ENCODE peak calls at places on chromosome 21, in nine cellular contexts. D is NCI-H2171; S is iPS-NIHi11; K is GM04503; W is OCI-LY7; P is amygdala; A is head of caudate nucleus; M is stimulated activated CD8-positive, alpha-beta memory T cell treated with anti-CD3 and anti-CD28 coated beads, Interleukin-4, amount 100 ng/mL, for 1 hour; V is heart right ventricle. E is an unnamed sample.

GRCh38 chr21:36552458-36552800 is 72.5 kb upstream of the CLDN14 start:
- DNase-seq in D (no peak), S (no peak), K (no peak), W (no peak), P (no peak), A (no peak), M (no peak), V (no peak), E (no peak)

GRCh38 chr21:15837603-15838002 is 107.8 kb downstream of the USP25 start:
- DNase-seq in D (no peak), S (no peak), K (no peak), W (no peak), P (no peak), A (no peak), M (no peak), V (no peak), E (no peak)

GRCh38 chr21:38775733-38776132 is 30.0 kb upstream of the ETS2 start:
- DNase-seq in D (no peak), S (no peak), K (no peak), W (no peak), P (no peak), A (no peak), M (no peak), V (no peak), E (no peak)

GRCh38 chr21:42618713-42619112 is 34.7 kb upstream of the PDE9A start:
- DNase-seq in D (no peak), S (no peak), K (no peak), W (peak), P (no peak), A (no peak), M (no peak), V (no peak), E (no peak)

GRCh38 chr21:29145354-29145782 is 14.9 kb downstream of the MAP3K7CL start:
- DNase-seq in D (peak), S (no peak), K (peak), W (no peak), P (no peak), A (no peak), M (no peak), V (no peak), E (no peak)

GRCh38 chr21:33266784-33267135 is 593 bp downstream of the IL10RB start:
- DNase-seq in D (no peak), S (no peak), K (no peak), W (peak), P (no peak), A (peak), M (no peak), V (no peak), E (no peak)

GRCh38 chr21:45889961-45890360 is 91.6 kb upstream of the COL6A1 start:
- DNase-seq in D (no peak), S (no peak), K (no peak), W (no peak), P (no peak), A (no peak), M (no peak), V (no peak), E (no peak)

GRCh38 chr21:38790038-38790437 is 15.7 kb upstream of the ETS2 start:
- DNase-seq in D (no peak), S (no peak), K (no peak), W (no peak), P (no peak), A (no peak), M (no peak), V (no peak), E (no peak)

GRCh38 chr21:36747815-36748381 is 49.0 kb downstream of the SIM2 start:
- DNase-seq in D (peak), S (peak), K (no peak), W (no peak), P (peak), A (peak), M (no peak), V (peak), E (peak)

GRCh38 chr21:37564341-37564923 is 197.9 kb downstream of the DYRK1A start:
- DNase-seq in D (peak), S (peak), K (peak), W (no peak), P (peak), A (peak), M (peak), V (peak), E (peak)

GRCh38 chr21:33230518-33231324 is 983 bp downstream of the IFNAR2 start:
- DNase-seq in D (peak), S (peak), K (peak), W (peak), P (peak), A (peak), M (no peak), V (peak), E (peak)

GRCh38 chr21:39938086-39938611 is 70.9 kb downstream of the PCP4 start:
- DNase-seq in D (no peak), S (no peak), K (no peak), W (no peak), P (no peak), A (no peak), M (no peak), V (no peak), E (no peak)

GRCh38 chr21:27802816-27803475 is 836.1 kb upstream of the ADAMTS5 start:
- DNase-seq in D (no peak), S (peak), K (no peak), W (peak), P (peak), A (peak), M (no peak), V (no peak), E (peak)

GRCh38 chr21:44258056-44258725 is 3.5 kb downstream of the DNMT3L start:
- DNase-seq in D (no peak), S (no peak), K (no peak), W (no peak), P (no peak), A (no peak), M (no peak), V (no peak), E (no peak)

GRCh38 chr21:17513214-17514123 is 626 bp downstream of the CXADR start:
- DNase-seq in D (peak), S (peak), K (no peak), W (peak), P (peak), A (peak), M (no peak), V (peak), E (peak)

GRCh38 chr21:45408271-45408791 is 3.4 kb downstream of the COL18A1 start:
- DNase-seq in D (no peak), S (no peak), K (no peak), W (no peak), P (no peak), A (no peak), M (no peak), V (peak), E (no peak)

GRCh38 chr21:36668713-36669112 is 30.2 kb upstream of the SIM2 start:
- DNase-seq in D (no peak), S (no peak), K (no peak), W (no peak), P (no peak), A (no peak), M (no peak), V (no peak), E (no peak)

GRCh38 chr21:46065215-46065992 is 32.5 kb upstream of the COL6A2 start:
- DNase-seq in D (no peak), S (no peak), K (peak), W (no peak), P (no peak), A (no peak), M (no peak), V (peak), E (no peak)

E was measured in cerebellar cortex.